ENCODE peak calls at places on chromosomes 1 and 21, in five cellular contexts. One of them, this sample, is unnamed. For H3K4me1, the result is how much of the 10 kb centered on the place peaks cover.

GRCh38 chr1:150544204-150544603 is 5.0 kb upstream of the ADAMTSL4 start:
- DNase-seq in endothelial cell of umbilical vein: no peak
- DNase-seq in right cardiac atrium: no peak
- DNase-seq in tibial artery: no peak
- DNase-seq in iPS DF 6.9: no peak
- DNase-seq in this sample: no peak

GRCh38 chr1:58968360-58968952 is 184.6 kb upstream of the JUN start:
- DNase-seq in tibial artery: peak
- DNase-seq in endothelial cell of umbilical vein: peak
- DNase-seq in right cardiac atrium: peak
- DNase-seq in iPS DF 6.9: no peak
- DNase-seq in this sample: peak

GRCh38 chr21:36347278-36347961 is 27.4 kb downstream of the MORC3 start:
- DNase-seq in iPS DF 6.9: no peak
- DNase-seq in tibial artery: no peak
- DNase-seq in endothelial cell of umbilical vein: no peak
- DNase-seq in right cardiac atrium: no peak
- DNase-seq in this sample: no peak

GRCh38 chr1:171641076-171641864 is 11.2 kb downstream of the MYOC start:
- DNase-seq in iPS DF 6.9: peak
- DNase-seq in tibial artery: no peak
- DNase-seq in endothelial cell of umbilical vein: no peak
- DNase-seq in right cardiac atrium: no peak
- DNase-seq in this sample: no peak

GRCh38 chr1:2946999-2947650 is 74.1 kb upstream of the ACTRT2 start:
- DNase-seq in right cardiac atrium: no peak
- DNase-seq in tibial artery: no peak
- DNase-seq in endothelial cell of umbilical vein: no peak
- DNase-seq in iPS DF 6.9: no peak
- DNase-seq in this sample: no peak

GRCh38 chr1:226093621-226094020 is 31.1 kb downstream of the H3-3A start:
- DNase-seq in tibial artery: no peak
- DNase-seq in endothelial cell of umbilical vein: no peak
- DNase-seq in iPS DF 6.9: no peak
- DNase-seq in right cardiac atrium: no peak
- DNase-seq in this sample: no peak

GRCh38 chr1:185045793-185046441 is 559 bp downstream of the RNF2 start:
- DNase-seq in right cardiac atrium: no peak
- DNase-seq in endothelial cell of umbilical vein: peak
- DNase-seq in tibial artery: peak
- DNase-seq in iPS DF 6.9: no peak
- DNase-seq in this sample: peak

GRCh38 chr1:37926061-37926924 is 20.6 kb downstream of the INPP5B start:
- DNase-seq in iPS DF 6.9: no peak
- DNase-seq in tibial artery: no peak
- DNase-seq in right cardiac atrium: no peak
- DNase-seq in endothelial cell of umbilical vein: no peak
- DNase-seq in this sample: no peak

GRCh38 chr1:183063349-183063748 is 40.1 kb downstream of the LAMC1 start:
- DNase-seq in tibial artery: no peak
- DNase-seq in endothelial cell of umbilical vein: no peak
- DNase-seq in right cardiac atrium: no peak
- DNase-seq in iPS DF 6.9: no peak
- DNase-seq in this sample: no peak

GRCh38 chr1:14261395-14261794 is 337.1 kb upstream of the KAZN start:
- DNase-seq in right cardiac atrium: no peak
- DNase-seq in tibial artery: no peak
- DNase-seq in endothelial cell of umbilical vein: no peak
- DNase-seq in iPS DF 6.9: no peak
- DNase-seq in this sample: no peak

GRCh38 chr1:81506691-81507090 is 294.0 kb upstream of the ADGRL2 start:
- DNase-seq in iPS DF 6.9: no peak
- DNase-seq in endothelial cell of umbilical vein: no peak
- DNase-seq in right cardiac atrium: no peak
- DNase-seq in tibial artery: no peak
- DNase-seq in this sample: no peak

GRCh38 chr21:32920474-32920873 is 105.3 kb upstream of the OLIG2 start:
- DNase-seq in right cardiac atrium: no peak
- DNase-seq in iPS DF 6.9: no peak
- DNase-seq in endothelial cell of umbilical vein: no peak
- DNase-seq in tibial artery: no peak
- DNase-seq in this sample: no peak
- H3K4me1 ChIP-seq in right cardiac atrium: under half
- H3K4me1 ChIP-seq in iPS DF 6.9: under half
- H3K4me1 ChIP-seq in endothelial cell of umbilical vein: under half
- H3K4me1 ChIP-seq in tibial artery: under half
- H3K4me1 ChIP-seq in this sample: under half

GRCh38 chr1:31300193-31300592 is 3.4 kb downstream of the ZCCHC17 start:
- DNase-seq in tibial artery: no peak
- DNase-seq in endothelial cell of umbilical vein: no peak
- DNase-seq in iPS DF 6.9: no peak
- DNase-seq in right cardiac atrium: no peak
- DNase-seq in this sample: no peak

GRCh38 chr1:31296486-31297272 is at the start of the genes SNRNP40 and ZCCHC17:
- DNase-seq in iPS DF 6.9: peak
- DNase-seq in right cardiac atrium: peak
- DNase-seq in tibial artery: peak
- DNase-seq in endothelial cell of umbilical vein: peak
- DNase-seq in this sample: peak

GRCh38 chr1:31299365-31299764 is 2.5 kb downstream of the ZCCHC17 start:
- DNase-seq in iPS DF 6.9: no peak
- DNase-seq in right cardiac atrium: no peak
- DNase-seq in endothelial cell of umbilical vein: no peak
- DNase-seq in tibial artery: no peak
- DNase-seq in this sample: no peak

GRCh38 chr1:31295874-31296485 is 608 bp downstream of the SNRNP40 start:
- DNase-seq in endothelial cell of umbilical vein: no peak
- DNase-seq in right cardiac atrium: no peak
- DNase-seq in tibial artery: no peak
- DNase-seq in iPS DF 6.9: no peak
- DNase-seq in this sample: no peak

DNA sequence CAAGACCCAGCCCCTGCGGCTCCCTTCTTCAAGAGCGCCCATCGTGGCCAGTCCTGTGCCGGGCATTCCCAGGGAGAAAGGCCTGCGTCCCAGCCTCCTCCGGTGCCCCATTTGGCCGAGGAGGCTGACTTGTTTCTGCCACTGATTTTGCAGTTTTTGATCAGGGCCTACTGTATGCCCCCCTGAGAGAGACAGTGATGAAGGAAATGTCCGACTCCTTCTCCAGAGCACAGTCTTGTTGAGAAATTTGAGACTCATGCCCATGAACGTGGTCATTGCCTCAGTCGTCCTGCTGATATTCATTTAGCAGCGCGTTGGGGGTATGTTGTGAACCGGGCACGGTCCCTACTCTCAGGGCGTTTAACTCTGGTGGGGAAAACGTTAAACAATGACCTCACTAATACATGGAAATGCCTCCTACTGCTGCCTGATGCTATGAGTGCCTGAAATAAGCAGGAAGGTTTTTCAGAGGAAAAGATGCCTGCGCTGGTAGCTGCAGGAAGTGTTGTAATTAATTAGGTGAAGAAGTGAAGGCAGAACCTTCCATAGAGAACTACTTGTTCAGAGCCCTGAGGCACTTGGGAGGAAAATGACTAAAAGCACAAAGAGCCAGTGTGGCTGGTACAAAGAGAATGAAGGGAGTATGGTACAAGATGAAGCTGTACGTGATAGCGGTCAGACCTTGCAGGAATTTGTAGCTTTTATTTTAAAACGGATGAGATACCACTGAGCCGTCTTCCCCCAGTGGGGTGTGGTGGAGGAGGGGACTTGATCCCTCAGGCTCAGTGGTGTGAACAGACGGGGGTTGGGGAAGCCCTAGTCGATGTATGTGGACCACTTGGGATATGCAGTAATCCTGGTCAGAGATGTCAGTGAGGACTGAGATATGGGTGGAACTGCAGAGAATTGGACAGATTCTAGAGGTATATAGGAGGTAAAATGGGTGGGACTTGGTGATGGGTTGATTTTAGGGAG is 728 bp downstream of the ZCCHC17 start:
- DNase-seq in right cardiac atrium: no peak
- DNase-seq in endothelial cell of umbilical vein: peak
- DNase-seq in iPS DF 6.9: no peak
- DNase-seq in tibial artery: no peak
- DNase-seq in this sample: peak
- H3K4me1 ChIP-seq in right cardiac atrium: under half
- H3K4me1 ChIP-seq in endothelial cell of umbilical vein: under half
- H3K4me1 ChIP-seq in iPS DF 6.9: under half
- H3K4me1 ChIP-seq in tibial artery: under half
- H3K4me1 ChIP-seq in this sample: under half

DNA sequence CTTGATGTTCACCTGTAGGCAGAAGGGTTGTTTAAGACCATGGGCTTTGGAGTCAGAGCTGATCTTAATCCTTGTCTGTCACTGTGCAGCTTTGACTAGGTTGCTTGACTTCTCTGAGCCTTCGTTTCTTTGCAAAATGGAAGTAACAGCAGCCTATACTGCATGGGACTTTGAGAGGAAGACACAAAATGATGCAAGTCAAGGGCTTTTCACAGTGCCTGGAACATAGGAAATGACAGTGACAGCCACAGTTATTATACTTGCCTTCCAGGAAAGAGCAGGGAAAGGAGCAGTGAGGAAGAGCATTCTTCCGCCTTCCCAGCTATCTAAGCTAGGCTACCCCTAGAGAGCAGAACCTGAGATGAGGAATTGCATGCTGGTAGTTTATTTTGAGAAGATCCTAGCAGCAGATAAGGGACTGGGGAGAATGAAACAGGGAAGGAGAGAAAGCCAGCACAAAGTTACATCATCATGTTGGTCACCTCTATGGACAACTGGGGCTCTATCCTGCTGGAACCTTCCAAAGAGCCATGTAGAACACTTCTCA is 3.1 kb downstream of the CSF3R start:
- DNase-seq in iPS DF 6.9: no peak
- DNase-seq in right cardiac atrium: no peak
- DNase-seq in tibial artery: no peak
- DNase-seq in endothelial cell of umbilical vein: no peak
- DNase-seq in this sample: no peak
- H3K4me1 ChIP-seq in iPS DF 6.9: under half
- H3K4me1 ChIP-seq in right cardiac atrium: under half
- H3K4me1 ChIP-seq in tibial artery: under half
- H3K4me1 ChIP-seq in endothelial cell of umbilical vein: under half
- H3K4me1 ChIP-seq in this sample: under half

GRCh38 chr21:41759214-41759840 is 7.5 kb downstream of the RIPK4 start:
- DNase-seq in right cardiac atrium: no peak
- DNase-seq in endothelial cell of umbilical vein: no peak
- DNase-seq in tibial artery: no peak
- DNase-seq in iPS DF 6.9: no peak
- DNase-seq in this sample: no peak

GRCh38 chr21:41758550-41758949 is 8.3 kb downstream of the RIPK4 start:
- DNase-seq in endothelial cell of umbilical vein: no peak
- DNase-seq in tibial artery: no peak
- DNase-seq in right cardiac atrium: no peak
- DNase-seq in iPS DF 6.9: no peak
- DNase-seq in this sample: no peak

GRCh38 chr21:41760411-41760810 is 6.4 kb downstream of the RIPK4 start:
- DNase-seq in right cardiac atrium: no peak
- DNase-seq in tibial artery: no peak
- DNase-seq in iPS DF 6.9: no peak
- DNase-seq in endothelial cell of umbilical vein: no peak
- DNase-seq in this sample: no peak

GRCh38 chr21:41761211-41762181 is 5.4 kb downstream of the RIPK4 start:
- DNase-seq in iPS DF 6.9: no peak
- DNase-seq in tibial artery: peak
- DNase-seq in right cardiac atrium: peak
- DNase-seq in endothelial cell of umbilical vein: no peak
- DNase-seq in this sample: no peak

DNA sequence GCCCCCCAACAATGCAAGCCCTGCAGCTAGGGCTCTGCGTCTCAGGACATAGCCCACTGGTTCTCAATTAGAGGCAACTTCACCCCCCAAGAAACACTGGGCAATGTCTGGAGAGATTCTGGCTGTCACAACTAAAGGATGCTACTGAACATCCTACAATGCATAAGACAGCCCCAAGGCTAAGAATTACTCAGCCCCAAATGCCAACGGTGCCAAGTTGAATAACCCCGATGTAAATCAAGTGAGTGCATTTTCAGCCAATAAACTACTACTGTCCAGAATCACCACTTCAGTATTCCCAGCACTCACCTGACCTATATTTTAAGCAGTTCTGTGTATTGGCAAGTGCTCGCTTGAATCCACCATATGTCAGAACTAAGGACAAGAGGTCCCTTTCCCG is 6.9 kb downstream of the RIPK4 start:
- DNase-seq in endothelial cell of umbilical vein: no peak
- DNase-seq in tibial artery: no peak
- DNase-seq in right cardiac atrium: no peak
- DNase-seq in iPS DF 6.9: no peak
- DNase-seq in this sample: no peak
- H3K4me1 ChIP-seq in endothelial cell of umbilical vein: under half
- H3K4me1 ChIP-seq in tibial artery: under half
- H3K4me1 ChIP-seq in right cardiac atrium: under half
- H3K4me1 ChIP-seq in iPS DF 6.9: under half
- H3K4me1 ChIP-seq in this sample: under half

DNA sequence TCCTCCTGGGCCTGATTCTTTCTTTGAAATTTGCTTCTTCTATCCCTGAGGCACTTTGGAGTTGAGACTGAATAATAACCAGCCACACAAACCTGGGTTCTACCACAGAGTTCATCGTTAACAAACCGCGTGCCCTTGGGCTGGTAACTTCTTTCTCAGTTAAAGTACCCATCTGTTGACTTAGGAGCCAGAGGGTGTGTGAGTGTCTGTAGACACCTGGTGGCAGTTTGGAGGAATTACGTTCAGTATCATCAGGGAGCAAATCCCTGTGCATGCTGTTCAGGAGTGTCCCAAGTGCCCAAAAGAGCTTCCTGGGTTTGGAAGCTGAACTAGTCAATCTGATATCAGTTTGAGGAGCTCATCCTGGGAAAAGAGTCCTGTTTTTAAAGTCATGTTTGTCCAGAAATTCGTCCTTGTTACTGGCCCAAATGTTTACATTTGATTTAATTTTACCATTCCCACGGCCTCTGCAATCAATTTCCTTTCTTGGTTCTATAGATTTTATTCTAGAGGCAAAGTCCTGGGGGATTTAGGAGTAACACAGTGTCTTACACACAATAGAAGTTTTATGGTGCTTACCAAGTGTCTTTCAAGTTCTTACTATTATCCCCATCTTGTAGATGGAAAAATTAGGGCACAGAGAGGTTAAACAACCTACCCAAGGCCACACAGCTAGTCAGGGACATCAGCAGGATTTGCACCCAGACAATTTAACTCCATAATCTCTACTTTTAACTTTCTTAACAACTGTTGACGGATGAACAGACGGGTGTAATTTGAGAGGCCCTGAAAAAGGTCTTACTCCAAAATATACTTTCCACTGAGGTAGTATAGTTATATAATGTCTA is 26.7 kb upstream of the RPTN start:
- DNase-seq in tibial artery: no peak
- DNase-seq in right cardiac atrium: no peak
- DNase-seq in iPS DF 6.9: no peak
- DNase-seq in endothelial cell of umbilical vein: peak
- DNase-seq in this sample: peak
- H3K4me1 ChIP-seq in tibial artery: under half
- H3K4me1 ChIP-seq in right cardiac atrium: under half
- H3K4me1 ChIP-seq in iPS DF 6.9: under half
- H3K4me1 ChIP-seq in endothelial cell of umbilical vein: under half
- H3K4me1 ChIP-seq in this sample: under half

This sample was measured in CD4-positive, alpha-beta memory T cell.